ENCODE peak calls at places on chromosome 1, in six cellular contexts. S, X, P, N, O and A are unnamed samples.

GRCh38 chr1:198696211-198696610 is 57.4 kb downstream of the PTPRC start:
- DNase-seq in O (no peak), S (no peak), X (no peak), N (no peak), P (no peak), A (no peak)

GRCh38 chr1:214566158-214567104 is 15.0 kb upstream of the PTPN14 start:
- DNase-seq in N (no peak), O (no peak), P (no peak), S (peak; percentile 60), X (no peak), A (no peak)

GRCh38 chr1:60982539-60982938 is 99.8 kb upstream of the NFIA start:
- DNase-seq in O (no peak), X (no peak), P (no peak), N (no peak), S (no peak), A (no peak)

GRCh38 chr1:16396591-16396990 is 29.5 kb downstream of the SZRD1 start:
- DNase-seq in N (peak; percentile 64), X (no peak), P (no peak), S (peak; percentile 71), O (no peak), A (no peak)

GRCh38 chr1:22792396-22793171 is 81.9 kb downstream of the EPHB2 start:
- DNase-seq in P (no peak), X (no peak), N (no peak), O (no peak), S (no peak), A (no peak)

GRCh38 chr1:228646717-228647522 is 88.4 kb upstream of the RHOU start:
- DNase-seq in N (no peak), O (peak; percentile 41), X (peak; percentile 14), P (peak; percentile 20), S (peak; percentile 48), A (peak; percentile 42)

GRCh38 chr1:74592580-74593355 is 80.4 kb upstream of the LRRC53 start:
- DNase-seq in O (no peak), P (no peak), N (no peak), X (no peak), S (no peak), A (no peak)

GRCh38 chr1:246769306-246769705 is 45.1 kb downstream of the SCCPDH start:
- DNase-seq in O (no peak), X (no peak), N (peak; percentile 76), S (peak; percentile 56), P (no peak), A (no peak)